ENCODE peak calls at places on chromosomes 3 and 15, in four cellular contexts. W is naive thymus-derived CD8-positive, alpha-beta T cell; Z is foreskin fibroblast; S is germinal center. Q is an unnamed sample.

GRCh38 chr3:81592101-81592500 is 169.3 kb downstream of the GBE1 start:
- DNase-seq in W (no peak), Z (peak; percentile 17), S (no peak), Q (no peak)

GRCh38 chr3:128334766-128335165 is 131.9 kb downstream of the DNAJB8 start:
- DNase-seq in W (no peak), Z (no peak), S (no peak), Q (no peak)

GRCh38 chr15:58875343-58875742 is 58.1 kb downstream of the SLTM start:
- DNase-seq in W (no peak), Z (no peak), S (no peak), Q (no peak)

GRCh38 chr15:47870300-47870955 is 153.1 kb downstream of the SEMA6D start:
- DNase-seq in W (no peak), Z (no peak), S (no peak), Q (no peak)

GRCh38 chr3:169929830-169930519 is 18.6 kb downstream of the SAMD7 start:
- DNase-seq in W (no peak), Z (no peak), S (peak; percentile 58), Q (no peak)

GRCh38 chr3:103499967-103500366 is 1065.2 kb downstream of the ZPLD1 start:
- DNase-seq in W (no peak), Z (no peak), S (no peak), Q (no peak)

GRCh38 chr3:111859061-111859973 is at the start of gene PHLDB2:
- DNase-seq in W (peak; percentile 42), Z (peak; percentile 84), S (peak; percentile 57), Q (peak; percentile 69)

GRCh38 chr15:68421798-68422402 is 10.1 kb downstream of the ITGA11 start:
- DNase-seq in W (no peak), Z (no peak), S (no peak), Q (peak; percentile 53)

GRCh38 chr3:175885196-175885766 is 1026.1 kb downstream of the NAALADL2 start:
- DNase-seq in W (no peak), Z (no peak), S (no peak), Q (no peak)

GRCh38 chr15:101698314-101698713 is 26.0 kb downstream of the TARS3 start:
- DNase-seq in W (no peak), Z (peak; percentile 78), S (no peak), Q (no peak)

GRCh38 chr15:36960179-36960946 is 140.0 kb downstream of the MEIS2 start:
- DNase-seq in W (no peak), Z (no peak), S (no peak), Q (no peak)

GRCh38 chr3:159252772-159253384 is 451.0 kb downstream of the MFSD1 start:
- DNase-seq in W (no peak), Z (peak; percentile 85), S (no peak), Q (peak; percentile 55)

GRCh38 chr15:22979069-22979698 is 984 bp downstream of the CYFIP1 start:
- DNase-seq in W (no peak), Z (peak; percentile 80), S (peak; percentile 31), Q (no peak)

GRCh38 chr15:80561500-80561899 is 133.6 kb upstream of the ABHD17C start:
- DNase-seq in W (no peak), Z (peak; percentile 33), S (no peak), Q (no peak)

Q was measured in AG09309.